ENCODE peak calls at places on chromosomes 16 and 17, in six cellular contexts. One of them, this sample, is unnamed.

GRCh38 chr17:61462734-61463067 is 10.5 kb downstream of the TBX4 start:
- DNase-seq in left ventricle myocardium inferior: no peak
- DNase-seq in heart right ventricle: no peak
- DNase-seq in kidney epithelial cell: no peak
- DNase-seq in PC-3: no peak
- DNase-seq in fibroblast of mammary gland: no peak
- DNase-seq in this sample: no peak

GRCh38 chr16:2597560-2597902 is 59.7 kb downstream of the PDPK1 start:
- DNase-seq in left ventricle myocardium inferior: no peak
- DNase-seq in heart right ventricle: no peak
- DNase-seq in kidney epithelial cell: no peak
- DNase-seq in PC-3: no peak
- DNase-seq in fibroblast of mammary gland: no peak
- DNase-seq in this sample: no peak

GRCh38 chr16:1481906-1482835 is 6.6 kb downstream of the PTX4 start:
- DNase-seq in left ventricle myocardium inferior: no peak
- DNase-seq in heart right ventricle: no peak
- DNase-seq in kidney epithelial cell: peak; percentile 41
- DNase-seq in PC-3: peak; percentile 87
- DNase-seq in fibroblast of mammary gland: peak; percentile 63
- DNase-seq in this sample: no peak

GRCh38 chr16:66503030-66503429 is 46.9 kb downstream of the TK2 start:
- DNase-seq in left ventricle myocardium inferior: peak; percentile 70
- DNase-seq in heart right ventricle: no peak
- DNase-seq in kidney epithelial cell: no peak
- DNase-seq in PC-3: no peak
- DNase-seq in fibroblast of mammary gland: no peak
- DNase-seq in this sample: no peak

GRCh38 chr17:21676281-21677111 is 15.8 kb upstream of the KCNJ18 start:
- DNase-seq in left ventricle myocardium inferior: no peak
- DNase-seq in heart right ventricle: no peak
- DNase-seq in kidney epithelial cell: no peak
- DNase-seq in PC-3: no peak
- DNase-seq in fibroblast of mammary gland: no peak
- DNase-seq in this sample: no peak

GRCh38 chr16:27427538-27427937 is 25.6 kb downstream of the IL21R start:
- DNase-seq in left ventricle myocardium inferior: no peak
- DNase-seq in heart right ventricle: no peak
- DNase-seq in kidney epithelial cell: no peak
- DNase-seq in PC-3: no peak
- DNase-seq in fibroblast of mammary gland: no peak
- DNase-seq in this sample: no peak

GRCh38 chr16:23679274-23679985 is 741 bp downstream of the PLK1 start:
- DNase-seq in left ventricle myocardium inferior: no peak
- DNase-seq in heart right ventricle: no peak
- DNase-seq in kidney epithelial cell: no peak
- DNase-seq in PC-3: peak; percentile 37
- DNase-seq in fibroblast of mammary gland: peak; percentile 34
- DNase-seq in this sample: no peak

GRCh38 chr16:86961133-86961720 is 356.0 kb downstream of the C16orf95 start:
- DNase-seq in left ventricle myocardium inferior: no peak
- DNase-seq in heart right ventricle: no peak
- DNase-seq in kidney epithelial cell: no peak
- DNase-seq in PC-3: no peak
- DNase-seq in fibroblast of mammary gland: peak; percentile 67
- DNase-seq in this sample: no peak

GRCh38 chr16:4733747-4734062 is 366 bp downstream of the ANKS3 start:
- DNase-seq in left ventricle myocardium inferior: no peak
- DNase-seq in heart right ventricle: no peak
- DNase-seq in kidney epithelial cell: no peak
- DNase-seq in PC-3: no peak
- DNase-seq in fibroblast of mammary gland: no peak
- DNase-seq in this sample: no peak

GRCh38 chr16:10895053-10895946 is 18.3 kb downstream of the CIITA start:
- DNase-seq in left ventricle myocardium inferior: peak; percentile 54
- DNase-seq in heart right ventricle: peak; percentile 49
- DNase-seq in kidney epithelial cell: no peak
- DNase-seq in PC-3: peak; percentile 51
- DNase-seq in fibroblast of mammary gland: peak; percentile 30
- DNase-seq in this sample: no peak

GRCh38 chr16:25523183-25523582 is 168.6 kb upstream of the HS3ST4 start:
- DNase-seq in left ventricle myocardium inferior: no peak
- DNase-seq in heart right ventricle: no peak
- DNase-seq in kidney epithelial cell: no peak
- DNase-seq in PC-3: no peak
- DNase-seq in fibroblast of mammary gland: no peak
- DNase-seq in this sample: no peak

GRCh38 chr16:20956319-20956718 is 55.7 kb downstream of the LYRM1 start:
- DNase-seq in left ventricle myocardium inferior: no peak
- DNase-seq in heart right ventricle: no peak
- DNase-seq in kidney epithelial cell: no peak
- DNase-seq in PC-3: peak; percentile 30
- DNase-seq in fibroblast of mammary gland: peak; percentile 59
- DNase-seq in this sample: no peak

GRCh38 chr16:89195521-89196171 is 4.7 kb downstream of the SLC22A31 start:
- DNase-seq in left ventricle myocardium inferior: no peak
- DNase-seq in heart right ventricle: no peak
- DNase-seq in kidney epithelial cell: no peak
- DNase-seq in PC-3: no peak
- DNase-seq in fibroblast of mammary gland: no peak
- DNase-seq in this sample: no peak

GRCh38 chr16:54817432-54817831 is 113.2 kb upstream of the IRX5 start:
- DNase-seq in left ventricle myocardium inferior: no peak
- DNase-seq in heart right ventricle: peak; percentile 7
- DNase-seq in kidney epithelial cell: no peak
- DNase-seq in PC-3: peak; percentile 4
- DNase-seq in fibroblast of mammary gland: peak; percentile 25
- DNase-seq in this sample: peak; percentile 11

GRCh38 chr16:26951950-26952349 is 114.8 kb upstream of the C16orf82 start:
- DNase-seq in left ventricle myocardium inferior: no peak
- DNase-seq in heart right ventricle: no peak
- DNase-seq in kidney epithelial cell: no peak
- DNase-seq in PC-3: no peak
- DNase-seq in fibroblast of mammary gland: peak; percentile 15
- DNase-seq in this sample: no peak

GRCh38 chr16:67017451-67017750 is 11.5 kb upstream of the CBFB start:
- DNase-seq in left ventricle myocardium inferior: no peak
- DNase-seq in heart right ventricle: no peak
- DNase-seq in kidney epithelial cell: no peak
- DNase-seq in PC-3: no peak
- DNase-seq in fibroblast of mammary gland: no peak
- DNase-seq in this sample: no peak

GRCh38 chr16:85157813-85158701 is 45.8 kb upstream of the CIBAR2 start:
- DNase-seq in left ventricle myocardium inferior: no peak
- DNase-seq in heart right ventricle: no peak
- DNase-seq in kidney epithelial cell: no peak
- DNase-seq in PC-3: no peak
- DNase-seq in fibroblast of mammary gland: no peak
- DNase-seq in this sample: no peak

GRCh38 chr16:29820271-29820701 is at the start of gene MVP:
- DNase-seq in left ventricle myocardium inferior: peak; percentile 67
- DNase-seq in heart right ventricle: peak; percentile 62
- DNase-seq in kidney epithelial cell: no peak
- DNase-seq in PC-3: peak; percentile 59
- DNase-seq in fibroblast of mammary gland: peak; percentile 77
- DNase-seq in this sample: no peak
- H3K4me3 ChIP-seq in left ventricle myocardium inferior: peak within 1 kb of the TSS; percentile 81
- H3K4me3 ChIP-seq in heart right ventricle: peak within 1 kb of the TSS; percentile 60
- H3K4me3 ChIP-seq in kidney epithelial cell: peak within 1 kb of the TSS; percentile 48
- H3K4me3 ChIP-seq in PC-3: peak within 1 kb of the TSS; percentile 76
- H3K4me3 ChIP-seq in fibroblast of mammary gland: peak within 1 kb of the TSS; percentile 99
- H3K4me3 ChIP-seq in this sample: peak within 1 kb of the TSS; percentile 93

GRCh38 chr17:51045616-51046526 is 74.8 kb downstream of the SPAG9 start:
- DNase-seq in left ventricle myocardium inferior: no peak
- DNase-seq in heart right ventricle: no peak
- DNase-seq in kidney epithelial cell: no peak
- DNase-seq in PC-3: no peak
- DNase-seq in fibroblast of mammary gland: peak; percentile 53
- DNase-seq in this sample: no peak
- H3K4me3 ChIP-seq in left ventricle myocardium inferior: peak overlapping the region; percentile 40
- H3K4me3 ChIP-seq in heart right ventricle: peak overlapping the region; percentile 6
- H3K4me3 ChIP-seq in kidney epithelial cell: peak overlapping the region; percentile 6
- H3K4me3 ChIP-seq in PC-3: no peak overlapping the region
- H3K4me3 ChIP-seq in fibroblast of mammary gland: peak overlapping the region; percentile 33
- H3K4me3 ChIP-seq in this sample: no peak overlapping the region

DNA sequence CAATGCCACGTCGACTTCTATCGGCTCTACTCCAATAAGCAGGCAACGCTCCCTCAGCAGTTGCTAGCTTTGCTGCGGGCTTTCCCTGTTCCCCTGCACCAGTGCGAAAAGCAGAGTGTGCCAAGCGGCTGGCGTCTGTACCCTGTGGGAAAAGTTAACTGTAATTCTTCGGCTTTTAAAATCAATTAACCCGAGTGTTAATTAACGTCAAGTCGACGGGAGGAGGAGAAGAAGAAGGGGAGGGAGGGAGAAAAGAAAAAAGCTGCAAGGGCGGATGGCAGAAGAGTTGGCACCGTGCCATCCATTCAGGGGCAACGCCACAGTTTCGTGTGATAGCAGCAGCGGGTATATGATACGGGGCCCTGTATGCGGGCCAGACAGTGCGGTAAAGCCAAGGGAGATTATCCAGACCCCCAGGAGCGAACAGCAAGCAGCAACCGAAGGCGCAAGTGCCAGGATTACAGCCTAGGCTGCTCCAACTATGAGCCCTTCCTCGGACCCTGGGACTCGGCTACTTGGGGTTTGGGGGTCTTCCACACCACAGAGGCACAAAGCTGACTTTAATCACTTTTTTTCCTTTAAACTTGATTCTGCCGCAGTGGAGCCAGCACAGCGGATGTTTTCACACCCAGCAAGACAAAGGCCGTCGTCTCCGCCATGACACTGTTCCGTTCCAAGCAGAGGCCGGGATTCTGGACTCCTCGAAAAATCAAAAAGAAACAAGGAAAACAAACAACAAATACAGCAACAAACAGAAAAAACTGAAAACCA is 253.8 kb upstream of the PMFBP1 start:
- DNase-seq in left ventricle myocardium inferior: no peak
- DNase-seq in heart right ventricle: no peak
- DNase-seq in kidney epithelial cell: no peak
- DNase-seq in PC-3: no peak
- DNase-seq in fibroblast of mammary gland: no peak
- DNase-seq in this sample: no peak
- H3K4me3 ChIP-seq in left ventricle myocardium inferior: no peak overlapping the region
- H3K4me3 ChIP-seq in heart right ventricle: no peak overlapping the region
- H3K4me3 ChIP-seq in kidney epithelial cell: no peak overlapping the region
- H3K4me3 ChIP-seq in PC-3: no peak overlapping the region
- H3K4me3 ChIP-seq in fibroblast of mammary gland: no peak overlapping the region
- H3K4me3 ChIP-seq in this sample: no peak overlapping the region

GRCh38 chr17:6069611-6070279 is 434 bp upstream of the WSCD1 start:
- DNase-seq in left ventricle myocardium inferior: no peak
- DNase-seq in heart right ventricle: no peak
- DNase-seq in kidney epithelial cell: no peak
- DNase-seq in PC-3: no peak
- DNase-seq in fibroblast of mammary gland: no peak
- DNase-seq in this sample: no peak
- H3K4me3 ChIP-seq in left ventricle myocardium inferior: peak overlapping the region; percentile 79
- H3K4me3 ChIP-seq in heart right ventricle: peak overlapping the region; percentile 72
- H3K4me3 ChIP-seq in kidney epithelial cell: peak overlapping the region; percentile 17
- H3K4me3 ChIP-seq in PC-3: peak overlapping the region; percentile 61
- H3K4me3 ChIP-seq in fibroblast of mammary gland: no peak overlapping the region
- H3K4me3 ChIP-seq in this sample: no peak overlapping the region

GRCh38 chr16:19691161-19691850 is 26.7 kb downstream of the KNOP1 start:
- DNase-seq in left ventricle myocardium inferior: no peak
- DNase-seq in heart right ventricle: peak; percentile 13
- DNase-seq in kidney epithelial cell: no peak
- DNase-seq in PC-3: peak; percentile 53
- DNase-seq in fibroblast of mammary gland: no peak
- DNase-seq in this sample: no peak
- H3K4me3 ChIP-seq in left ventricle myocardium inferior: no peak overlapping the region
- H3K4me3 ChIP-seq in heart right ventricle: no peak overlapping the region
- H3K4me3 ChIP-seq in kidney epithelial cell: no peak overlapping the region
- H3K4me3 ChIP-seq in PC-3: no peak overlapping the region
- H3K4me3 ChIP-seq in fibroblast of mammary gland: no peak overlapping the region
- H3K4me3 ChIP-seq in this sample: no peak overlapping the region

GRCh38 chr16:68480084-68480995 is 32.0 kb upstream of the SMPD3 start:
- DNase-seq in left ventricle myocardium inferior: no peak
- DNase-seq in heart right ventricle: no peak
- DNase-seq in kidney epithelial cell: no peak
- DNase-seq in PC-3: no peak
- DNase-seq in fibroblast of mammary gland: no peak
- DNase-seq in this sample: no peak

GRCh38 chr16:68479271-68479670 is 31.0 kb upstream of the SMPD3 start:
- DNase-seq in left ventricle myocardium inferior: no peak
- DNase-seq in heart right ventricle: no peak
- DNase-seq in kidney epithelial cell: no peak
- DNase-seq in PC-3: no peak
- DNase-seq in fibroblast of mammary gland: no peak
- DNase-seq in this sample: no peak

GRCh38 chr16:68475071-68475470 is 26.8 kb upstream of the SMPD3 start:
- DNase-seq in left ventricle myocardium inferior: no peak
- DNase-seq in heart right ventricle: no peak
- DNase-seq in kidney epithelial cell: no peak
- DNase-seq in PC-3: peak; percentile 67
- DNase-seq in fibroblast of mammary gland: no peak
- DNase-seq in this sample: no peak

GRCh38 chr16:68481636-68482035 is 33.3 kb upstream of the SMPD3 start:
- DNase-seq in left ventricle myocardium inferior: no peak
- DNase-seq in heart right ventricle: no peak
- DNase-seq in kidney epithelial cell: no peak
- DNase-seq in PC-3: no peak
- DNase-seq in fibroblast of mammary gland: no peak
- DNase-seq in this sample: no peak

GRCh38 chr16:68478526-68479249 is 30.4 kb upstream of the SMPD3 start:
- DNase-seq in left ventricle myocardium inferior: no peak
- DNase-seq in heart right ventricle: peak; percentile 13
- DNase-seq in kidney epithelial cell: no peak
- DNase-seq in PC-3: no peak
- DNase-seq in fibroblast of mammary gland: no peak
- DNase-seq in this sample: no peak
- H3K4me3 ChIP-seq in left ventricle myocardium inferior: no peak overlapping the region
- H3K4me3 ChIP-seq in heart right ventricle: no peak overlapping the region
- H3K4me3 ChIP-seq in kidney epithelial cell: no peak overlapping the region
- H3K4me3 ChIP-seq in PC-3: no peak overlapping the region
- H3K4me3 ChIP-seq in fibroblast of mammary gland: no peak overlapping the region
- H3K4me3 ChIP-seq in this sample: no peak overlapping the region

DNA sequence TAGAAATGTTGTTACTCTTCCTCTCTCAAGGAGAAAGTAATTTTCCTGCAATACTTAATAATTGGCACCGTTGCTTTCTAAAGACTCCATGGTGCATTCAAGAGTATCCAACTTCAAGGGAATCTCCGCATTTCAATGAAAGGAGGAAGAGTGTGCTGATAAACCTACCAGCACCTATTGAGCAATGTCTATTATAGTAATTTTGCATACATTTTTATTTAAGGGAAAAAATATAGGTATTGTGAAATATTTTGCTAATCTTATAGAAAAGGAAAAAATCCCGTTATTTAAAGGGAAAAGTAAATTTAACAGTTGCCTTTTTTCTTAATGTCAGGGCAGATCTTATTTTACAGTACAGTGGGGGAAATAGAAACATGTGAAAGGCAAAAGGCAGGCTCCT is 1.1 kb upstream of the TMEM106A start:
- DNase-seq in left ventricle myocardium inferior: no peak
- DNase-seq in heart right ventricle: no peak
- DNase-seq in kidney epithelial cell: no peak
- DNase-seq in PC-3: no peak
- DNase-seq in fibroblast of mammary gland: no peak
- DNase-seq in this sample: no peak
- H3K4me3 ChIP-seq in left ventricle myocardium inferior: no peak overlapping the region
- H3K4me3 ChIP-seq in heart right ventricle: no peak overlapping the region
- H3K4me3 ChIP-seq in kidney epithelial cell: no peak overlapping the region
- H3K4me3 ChIP-seq in PC-3: no peak overlapping the region
- H3K4me3 ChIP-seq in fibroblast of mammary gland: no peak overlapping the region
- H3K4me3 ChIP-seq in this sample: no peak overlapping the region